ENCODE peak calls at places on chromosomes 3 and 15, in five cellular contexts. I is glutamatergic neuron, L is NCI-H345, W is choroid plexus epithelial cell, T is GM12891. P is an unnamed sample.

GRCh38 chr3:147735662-147736061 is 326.5 kb downstream of the ZIC1 start:
- DNase-seq in I (no peak), L (no peak), W (no peak), T (no peak), P (no peak)

GRCh38 chr3:120559228-120560061 is 36.7 kb upstream of the NDUFB4 start:
- DNase-seq in I (peak; percentile 74), L (peak; percentile 48), W (peak; percentile 37), T (no peak), P (no peak)

GRCh38 chr3:64074091-64074490 is 50.8 kb upstream of the PSMD6 start:
- DNase-seq in I (no peak), L (no peak), W (peak; percentile 74), T (no peak), P (no peak)

GRCh38 chr3:120171134-120171863 is 77.1 kb upstream of the GSK3B start:
- DNase-seq in I (no peak), L (no peak), W (no peak), T (no peak), P (no peak)

GRCh38 chr3:30934208-30934550 is 39.7 kb upstream of the GADL1 start:
- DNase-seq in I (no peak), L (peak; percentile 65), W (peak; percentile 89), T (no peak), P (no peak)

GRCh38 chr15:41971089-41971892 is 1.1 kb downstream of the EHD4 start:
- DNase-seq in I (no peak), L (peak; percentile 52), W (peak; percentile 69), T (peak; percentile 56), P (no peak)

GRCh38 chr15:47349179-47349578 is 368.1 kb upstream of the SEMA6D start:
- DNase-seq in I (no peak), L (peak; percentile 69), W (no peak), T (no peak), P (no peak)

GRCh38 chr3:155217591-155217990 is 75.9 kb downstream of the STRIT1 start:
- DNase-seq in I (no peak), L (no peak), W (peak; percentile 90), T (no peak), P (no peak)

GRCh38 chr15:98127612-98128011 is 167.1 kb downstream of the ARRDC4 start:
- DNase-seq in I (no peak), L (no peak), W (no peak), T (no peak), P (no peak)

GRCh38 chr15:100737214-100737613 is 134.8 kb downstream of the ASB7 start:
- DNase-seq in I (no peak), L (no peak), W (no peak), T (no peak), P (no peak)

GRCh38 chr15:90432253-90432652 is 44.2 kb downstream of the IQGAP1 start:
- DNase-seq in I (no peak), L (no peak), W (no peak), T (no peak), P (no peak)

GRCh38 chr3:46312996-46313395 is 40.9 kb upstream of the CCR2 start:
- DNase-seq in I (no peak), L (no peak), W (peak; percentile 20), T (no peak), P (no peak)

GRCh38 chr3:30353711-30354467 is 252.5 kb upstream of the TGFBR2 start:
- DNase-seq in I (no peak), L (no peak), W (no peak), T (no peak), P (no peak)

GRCh38 chr15:29820802-29821160 is 1.5 kb downstream of the TJP1 start:
- DNase-seq in I (no peak), L (no peak), W (no peak), T (no peak), P (no peak)

GRCh38 chr3:149902498-149903139 is 68.1 kb downstream of the PFN2 start:
- DNase-seq in I (no peak), L (no peak), W (peak; percentile 36), T (no peak), P (no peak)

GRCh38 chr3:14431928-14432834 is 29.8 kb downstream of the SLC6A6 start:
- DNase-seq in I (peak; percentile 46), L (peak; percentile 30), W (peak; percentile 55), T (peak; percentile 91), P (peak; percentile 73)

GRCh38 chr3:78878011-78878410 is 889.8 kb downstream of the ROBO1 start:
- DNase-seq in I (no peak), L (no peak), W (peak; percentile 68), T (no peak), P (no peak)

GRCh38 chr15:74193305-74193718 is 9.3 kb downstream of the STRA6 start:
- DNase-seq in I (no peak), L (no peak), W (peak; percentile 74), T (no peak), P (no peak)

GRCh38 chr15:55721554-55722185 is 21.3 kb downstream of the PRTG start:
- DNase-seq in I (no peak), L (no peak), W (no peak), T (no peak), P (no peak)

GRCh38 chr15:40470423-40471104 is at the start of gene CHST14:
- DNase-seq in I (peak; percentile 67), L (peak; percentile 47), W (peak; percentile 51), T (peak; percentile 90), P (peak; percentile 52)

GRCh38 chr3:50594253-50594785 is 17.3 kb downstream of the CISH start:
- DNase-seq in I (no peak), L (no peak), W (no peak), T (no peak), P (no peak)

GRCh38 chr15:42576040-42576594 is 711 bp downstream of the STARD9 start:
- DNase-seq in I (no peak), L (no peak), W (no peak), T (no peak), P (no peak)

GRCh38 chr3:53703630-53704362 is 142.4 kb downstream of the CHDH start:
- DNase-seq in I (no peak), L (no peak), W (no peak), T (no peak), P (no peak)

GRCh38 chr3:169591159-169591951 is 72.2 kb downstream of the MECOM start:
- DNase-seq in I (no peak), L (no peak), W (no peak), T (no peak), P (no peak)

GRCh38 chr3:13120246-13120927 is 47.2 kb upstream of the IQSEC1 start:
- DNase-seq in I (no peak), L (no peak), W (no peak), T (no peak), P (no peak)

GRCh38 chr3:58608648-58609047 is 31.5 kb upstream of the FAM107A start:
- DNase-seq in I (no peak), L (peak; percentile 3), W (no peak), T (no peak), P (no peak)

GRCh38 chr3:49120096-49120437 is 556 bp downstream of the USP19 start:
- DNase-seq in I (no peak), L (no peak), W (peak; percentile 15), T (no peak), P (no peak)

GRCh38 chr3:183824761-183825379 is 507 bp downstream of the MAP6D1 start:
- DNase-seq in I (peak; percentile 53), L (peak; percentile 56), W (no peak), T (peak; percentile 36), P (no peak)

GRCh38 chr3:141816958-141817357 is 53.8 kb downstream of the GRK7 start:
- DNase-seq in I (no peak), L (no peak), W (peak; percentile 55), T (no peak), P (no peak)

P was measured in substantia nigra.